ENCODE peak calls at places on chromosomes 16 and 17, in four cellular contexts. L, U, V and H are unnamed samples.

GRCh38 chr16:83661656-83662055 is 146.1 kb upstream of the HSBP1 start:
- DNase-seq in V (no peak), L (no peak), U (no peak), H (no peak)

GRCh38 chr16:85157813-85158701 is 45.8 kb upstream of the CIBAR2 start:
- DNase-seq in V (no peak), L (no peak), U (no peak), H (no peak)

GRCh38 chr17:46862949-46863348 is 11.6 kb downstream of the WNT9B start:
- DNase-seq in U (no peak), L (no peak), V (no peak), H (no peak)

GRCh38 chr16:65817066-65817465 is 549.4 kb upstream of the CDH5 start:
- DNase-seq in U (no peak), L (no peak), V (no peak), H (no peak)

GRCh38 chr16:4093495-4094137 is 22.6 kb downstream of the ADCY9 start:
- DNase-seq in L (no peak), U (no peak), V (no peak), H (no peak)

GRCh38 chr17:57422574-57423164 is 166.3 kb downstream of the MSI2 start:
- DNase-seq in V (no peak), L (no peak), U (no peak), H (peak)

GRCh38 chr17:54835015-54835414 is 65.6 kb upstream of the TOM1L1 start:
- DNase-seq in L (no peak), U (no peak), V (no peak), H (no peak)

GRCh38 chr17:82754297-82755208 is 2.7 kb downstream of the TBCD start:
- DNase-seq in V (no peak), L (no peak), U (no peak), H (peak)

GRCh38 chr17:12756786-12757185 is 32.5 kb upstream of the ARHGAP44 start:
- DNase-seq in U (no peak), V (no peak), L (no peak), H (no peak)

GRCh38 chr16:58196898-58197313 is 1.0 kb downstream of the CSNK2A2 start:
- DNase-seq in V (no peak), L (no peak), U (no peak), H (no peak)

GRCh38 chr16:46862555-46863447 is 21.4 kb upstream of the GPT2 start:
- DNase-seq in U (no peak), V (no peak), L (no peak), H (no peak)

GRCh38 chr16:47727131-47727530 is 266.0 kb downstream of the PHKB start:
- DNase-seq in V (no peak), L (no peak), U (no peak), H (no peak)

GRCh38 chr16:15507299-15507958 is 73.0 kb downstream of the BMERB1 start:
- DNase-seq in L (no peak), V (no peak), U (no peak), H (no peak)

GRCh38 chr16:70700101-70701020 is 14.5 kb upstream of the MTSS2 start:
- DNase-seq in U (peak), L (no peak), V (no peak), H (no peak)

GRCh38 chr16:24116989-24117388 is 139.1 kb upstream of the CACNG3 start:
- DNase-seq in U (no peak), V (no peak), L (no peak), H (no peak)

GRCh38 chr16:77064037-77064436 is 127.0 kb upstream of the MON1B start:
- DNase-seq in V (no peak), L (no peak), U (no peak), H (no peak)

GRCh38 chr17:50238594-50239287 is 35.5 kb upstream of the TMEM92 start:
- DNase-seq in U (no peak), V (no peak), L (no peak), H (no peak)

GRCh38 chr16:67164599-67165061 is at the start of gene HSF4:
- DNase-seq in L (no peak), U (no peak), V (no peak), H (no peak)